ENCODE peak calls at places on chromosomes 5 and 9, in four cellular contexts. O, K, C and Z are unnamed samples.

GRCh38 chr5:38931731-38932130 is 85.9 kb downstream of the OSMR start:
- DNase-seq in O (no peak), K (no peak), C (no peak), Z (no peak)

GRCh38 chr9:9257999-9258398 is 1354.8 kb downstream of the PTPRD start:
- DNase-seq in O (no peak), K (no peak), C (no peak), Z (no peak)

GRCh38 chr5:113514263-113514590 is 733 bp downstream of the YTHDC2 start:
- DNase-seq in O (no peak), K (no peak), C (no peak), Z (no peak)

GRCh38 chr5:68026092-68026910 is 189.3 kb upstream of the PIK3R1 start:
- DNase-seq in O (no peak), K (no peak), C (no peak), Z (no peak)

GRCh38 chr5:96387616-96388015 is 45.4 kb downstream of the PCSK1 start:
- DNase-seq in O (no peak), K (no peak), C (no peak), Z (no peak)

GRCh38 chr5:16135003-16135402 is 44.6 kb downstream of the MARCHF11 start:
- DNase-seq in O (no peak), K (no peak), C (no peak), Z (no peak)

GRCh38 chr9:98519641-98520040 is 189.1 kb downstream of the GABBR2 start:
- DNase-seq in O (no peak), K (no peak), C (no peak), Z (no peak)

GRCh38 chr9:124008855-124009834 is 2.4 kb upstream of the LHX2 start:
- DNase-seq in O (no peak), K (no peak), C (no peak), Z (no peak)

GRCh38 chr5:125276121-125276520 is 529.7 kb upstream of the ZNF608 start:
- DNase-seq in O (no peak), K (no peak), C (no peak), Z (no peak)

GRCh38 chr5:78669331-78669730 is 20.8 kb upstream of the LHFPL2 start:
- DNase-seq in O (no peak), K (no peak), C (no peak), Z (no peak)

GRCh38 chr5:123156577-123157296 is 67.7 kb downstream of the PRDM6 start:
- DNase-seq in O (no peak), K (no peak), C (no peak), Z (no peak)

GRCh38 chr5:110258460-110258859 is 468.0 kb downstream of the TMEM232 start:
- DNase-seq in O (peak; percentile 22), K (peak; percentile 14), C (no peak), Z (no peak)

GRCh38 chr5:156929366-156929948 is 33.6 kb downstream of the TIMD4 start:
- DNase-seq in O (no peak), K (no peak), C (no peak), Z (no peak)

GRCh38 chr9:121671612-121672155 is 20.2 kb downstream of the DAB2IP start:
- DNase-seq in O (no peak), K (no peak), C (no peak), Z (no peak)

GRCh38 chr9:129174724-129175514 is 3.1 kb downstream of the IER5L start:
- DNase-seq in O (peak; percentile 63), K (peak; percentile 68), C (no peak), Z (no peak)

GRCh38 chr5:1324301-1324700 is 20.6 kb downstream of the CLPTM1L start:
- DNase-seq in O (no peak), K (no peak), C (no peak), Z (no peak)

GRCh38 chr5:150328458-150328857 is 25.8 kb upstream of the ARSI start:
- DNase-seq in O (no peak), K (no peak), C (no peak), Z (no peak)

GRCh38 chr9:123049589-123050222 is 16.2 kb downstream of the GPR21 start:
- DNase-seq in O (no peak), K (peak; percentile 35), C (no peak), Z (no peak)

GRCh38 chr9:71626395-71626794 is 141.9 kb downstream of the CEMIP2 start:
- DNase-seq in O (no peak), K (no peak), C (no peak), Z (no peak)

GRCh38 chr5:77008413-77008812 is 21.8 kb upstream of the AGGF1 start:
- DNase-seq in O (no peak), K (no peak), C (no peak), Z (no peak)

GRCh38 chr5:84028093-84028492 is 307.4 kb upstream of the HAPLN1 start:
- DNase-seq in O (no peak), K (peak; percentile 4), C (no peak), Z (no peak)

GRCh38 chr5:128708841-128709240 is 170.8 kb upstream of the FBN2 start:
- DNase-seq in O (no peak), K (no peak), C (no peak), Z (no peak)

GRCh38 chr9:98743329-98743728 is 34.6 kb upstream of the GABBR2 start:
- DNase-seq in O (no peak), K (no peak), C (no peak), Z (no peak)

GRCh38 chr9:93813687-93814560 is 141.2 kb downstream of the BARX1 start:
- DNase-seq in O (no peak), K (no peak), C (no peak), Z (no peak)

GRCh38 chr5:141849371-141850182 is 28.6 kb downstream of the PCDH1 start:
- DNase-seq in O (peak; percentile 80), K (peak; percentile 80), C (peak; percentile 33), Z (peak; percentile 8)

GRCh38 chr5:133287500-133287899 is 235.7 kb downstream of the HSPA4 start:
- DNase-seq in O (no peak), K (peak; percentile 57), C (peak; percentile 17), Z (no peak)

GRCh38 chr9:18268381-18268780 is 205.6 kb upstream of the ADAMTSL1 start:
- DNase-seq in O (no peak), K (peak; percentile 2), C (no peak), Z (no peak)

GRCh38 chr5:133025804-133026663 is at the start of gene ZCCHC10:
- DNase-seq in O (peak; percentile 91), K (peak; percentile 91), C (peak; percentile 86), Z (peak; percentile 81)

GRCh38 chr5:179668404-179668803 is 12.4 kb downstream of the CBY3 start:
- DNase-seq in O (no peak), K (no peak), C (peak; percentile 12), Z (peak; percentile 23)

GRCh38 chr5:41736641-41737040 is 133.6 kb downstream of the OXCT1 start:
- DNase-seq in O (no peak), K (no peak), C (no peak), Z (no peak)

GRCh38 chr9:129486496-129487306 is 134.2 kb downstream of the C9orf50 start:
- DNase-seq in O (no peak), K (no peak), C (no peak), Z (no peak)

GRCh38 chr9:134226221-134226930 is 62.0 kb upstream of the RNU6ATAC start:
- DNase-seq in O (no peak), K (peak; percentile 26), C (no peak), Z (no peak)

GRCh38 chr9:3467593-3468219 is 58.1 kb downstream of the RFX3 start:
- DNase-seq in O (peak; percentile 19), K (peak; percentile 49), C (peak; percentile 30), Z (peak; percentile 18)

GRCh38 chr9:131045300-131046092 is 36.5 kb downstream of the LAMC3 start:
- DNase-seq in O (no peak), K (no peak), C (no peak), Z (no peak)

GRCh38 chr9:76904661-76905457 is 1.1 kb downstream of the PRUNE2 start:
- DNase-seq in O (no peak), K (no peak), C (no peak), Z (no peak)